ENCODE peak calls at places on chromosomes 4 and X, in four cellular contexts. G is IMR-90, I is PC-3, D is astrocyte of the spinal cord. P is an unnamed sample.
A peak's percentile ranks its signal among the peaks of the same experiment; 100 is the strongest.

GRCh38 chr4:60463846-60464502 is 736.2 kb upstream of the ADGRL3 start:
- DNase-seq in G (no peak), I (peak; percentile 70), D (no peak), P (peak; percentile 25)

GRCh38 chrX:86014421-86014820 is 32.9 kb downstream of the CHM start:
- DNase-seq in G (no peak), I (no peak), D (no peak), P (no peak)

GRCh38 chrX:1536712-1537030 is 314 bp downstream of the P2RY8 start:
- DNase-seq in G (no peak), I (no peak), D (no peak), P (no peak)

GRCh38 chrX:153646620-153647373 is at the start of gene DUSP9:
- DNase-seq in G (no peak), I (peak; percentile 61), D (no peak), P (peak; percentile 25)

GRCh38 chrX:134998246-134998645 is 7.5 kb downstream of the SMIM10 start:
- DNase-seq in G (no peak), I (no peak), D (no peak), P (no peak)

GRCh38 chr4:637536-637935 is 12.2 kb downstream of the PDE6B start:
- DNase-seq in G (no peak), I (no peak), D (no peak), P (no peak)

GRCh38 chr4:121943941-121944340 is 7.9 kb downstream of the TRPC3 start:
- DNase-seq in G (no peak), I (no peak), D (no peak), P (no peak)

GRCh38 chr4:537436-538264 is 38.4 kb downstream of the TMEM271 start:
- DNase-seq in G (no peak), I (no peak), D (no peak), P (no peak)

GRCh38 chrX:71099736-71100135 is 4.1 kb downstream of the FOXO4 start:
- DNase-seq in G (no peak), I (no peak), D (no peak), P (no peak)

GRCh38 chrX:23959781-23960180 is 52.0 kb downstream of the CXorf58 start:
- DNase-seq in G (no peak), I (no peak), D (no peak), P (no peak)

GRCh38 chr4:131052646-131053045 is 1956.7 kb downstream of the C4orf33 start:
- DNase-seq in G (no peak), I (no peak), D (no peak), P (no peak)

GRCh38 chr4:22635692-22636091 is 57.0 kb upstream of the GBA3 start:
- DNase-seq in G (no peak), I (peak; percentile 5), D (no peak), P (no peak)

GRCh38 chrX:118971552-118971951 is 2.9 kb upstream of the LONRF3 start:
- DNase-seq in G (no peak), I (peak; percentile 14), D (no peak), P (no peak)

GRCh38 chrX:68832101-68832416 is 3.2 kb downstream of the EFNB1 start:
- DNase-seq in G (peak; percentile 83), I (peak; percentile 70), D (peak; percentile 78), P (peak; percentile 47)

GRCh38 chrX:120304241-120304640 is 7.0 kb downstream of the TMEM255A start:
- DNase-seq in G (no peak), I (no peak), D (no peak), P (no peak)

GRCh38 chr4:54378461-54378860 is 149.4 kb downstream of the PDGFRA start:
- DNase-seq in G (peak; percentile 5), I (peak; percentile 58), D (peak; percentile 60), P (no peak)

GRCh38 chr4:24032371-24032989 is 142.6 kb upstream of the PPARGC1A start:
- DNase-seq in G (peak; percentile 8), I (no peak), D (peak; percentile 7), P (peak; percentile 30)

GRCh38 chrX:40104649-40105015 is 6.9 kb upstream of the BCOR start:
- DNase-seq in G (peak; percentile 67), I (peak; percentile 65), D (no peak), P (no peak)

GRCh38 chr4:186839122-186840037 is 115.7 kb upstream of the FAT1 start:
- DNase-seq in G (peak; percentile 92), I (peak; percentile 23), D (peak; percentile 88), P (peak; percentile 50)
- H3K4me3 ChIP-seq in G (peak overlapping the region; percentile 28), I (no peak overlapping the region), D (no peak overlapping the region), P (no peak overlapping the region)

GRCh38 chr4:6298035-6298434 is 28.4 kb downstream of the WFS1 start:
- DNase-seq in G (peak; percentile 45), I (no peak), D (no peak), P (no peak)
- H3K4me3 ChIP-seq in G (no peak overlapping the region), I (no peak overlapping the region), D (no peak overlapping the region), P (no peak overlapping the region)

DNA sequence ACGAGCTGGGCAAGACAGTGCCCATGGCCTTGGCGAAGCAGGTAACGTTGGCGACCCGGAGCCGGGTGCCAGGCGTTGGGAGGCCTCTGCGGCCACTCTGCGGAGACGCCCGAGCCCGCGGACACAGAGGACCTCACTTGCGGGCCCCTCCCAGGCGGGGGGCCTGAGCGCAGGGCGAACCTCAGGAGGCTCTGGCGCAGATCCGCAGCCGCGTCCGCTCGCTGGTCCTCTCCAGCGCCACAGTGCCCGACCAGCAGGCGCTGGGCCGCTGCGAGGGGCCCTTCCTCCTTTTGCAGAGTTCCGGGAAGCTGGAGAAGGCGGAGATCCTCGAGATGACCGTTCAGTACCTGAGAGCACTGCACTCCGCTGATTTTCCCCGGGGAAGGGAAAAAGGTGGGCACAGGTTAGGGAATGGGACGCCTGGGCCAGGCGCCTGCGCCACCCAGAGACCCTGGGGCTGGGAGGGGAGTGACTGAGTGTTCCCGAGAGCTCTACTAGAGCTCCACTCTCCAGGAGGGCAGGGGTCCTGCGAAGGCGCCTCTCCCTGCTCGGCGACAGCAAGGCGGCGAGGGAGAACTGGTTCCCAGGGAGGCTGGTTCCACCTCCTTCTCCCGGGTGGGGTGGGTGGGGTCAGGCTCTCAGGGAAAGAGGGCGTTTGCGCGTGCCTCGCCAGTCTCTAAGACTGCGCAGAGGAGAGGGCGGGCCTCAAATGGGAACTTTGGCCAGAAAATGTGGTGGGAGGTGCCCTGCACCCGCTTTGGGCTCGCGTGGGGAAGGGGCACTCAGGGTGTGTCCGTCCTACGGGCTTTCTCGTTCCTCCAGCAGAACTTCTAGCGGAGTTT is 1.4 kb downstream of the HELT start:
- DNase-seq in G (no peak), I (no peak), D (no peak), P (no peak)
- H3K4me3 ChIP-seq in G (no peak overlapping the region), I (peak overlapping the region; percentile 38), D (no peak overlapping the region), P (no peak overlapping the region)

GRCh38 chr4:82561745-82562552 is at the start of gene TMEM150C:
- DNase-seq in G (no peak), I (peak; percentile 5), D (peak; percentile 5), P (peak; percentile 6)
- H3K4me3 ChIP-seq in G (peak within 1 kb of the TSS; percentile 68), I (peak within 1 kb of the TSS; percentile 61), D (peak within 1 kb of the TSS; percentile 51), P (peak within 1 kb of the TSS; percentile 24)

GRCh38 chr4:2472187-2472586 is 3.3 kb downstream of the RNF4 start:
- DNase-seq in G (peak; percentile 54), I (no peak), D (no peak), P (peak; percentile 34)
- H3K4me3 ChIP-seq in G (no peak overlapping the region), I (no peak overlapping the region), D (no peak overlapping the region), P (no peak overlapping the region)

DNA sequence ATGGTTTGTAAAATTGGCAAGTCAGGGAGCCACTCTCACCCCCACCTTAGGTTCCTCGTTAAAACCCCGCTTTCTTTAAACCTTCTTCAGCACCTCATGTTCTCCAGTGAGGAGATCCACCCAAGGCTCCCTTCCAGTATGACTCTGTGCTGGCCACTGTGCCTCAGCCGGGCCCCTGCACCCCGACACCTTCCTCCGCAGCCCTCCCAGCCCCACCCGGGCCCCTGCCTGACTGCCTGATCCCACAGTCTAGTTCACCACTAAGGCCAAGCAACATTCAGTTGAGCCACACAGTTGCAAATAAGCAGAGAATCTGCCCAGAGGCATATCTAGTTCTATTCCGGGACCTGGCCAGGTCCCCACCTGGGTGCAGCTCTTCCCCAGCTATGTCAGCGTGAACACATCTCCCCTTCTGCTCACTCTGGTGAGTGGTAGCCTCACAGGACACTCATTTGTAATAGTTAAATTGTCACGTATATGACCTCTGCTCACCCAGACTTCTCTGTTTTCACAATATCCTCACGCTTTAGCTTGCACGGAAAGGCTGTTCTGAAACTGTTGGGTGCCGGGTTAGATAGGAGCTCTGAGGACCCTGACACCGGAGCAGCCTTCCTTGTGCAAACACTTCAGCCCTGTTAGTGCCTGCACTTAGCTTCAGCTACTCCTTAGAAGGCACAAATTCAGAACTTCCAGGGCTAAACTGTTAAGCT is 146.8 kb downstream of the DCTD start:
- DNase-seq in G (no peak), I (no peak), D (no peak), P (no peak)
- H3K4me3 ChIP-seq in G (no peak overlapping the region), I (no peak overlapping the region), D (no peak overlapping the region), P (no peak overlapping the region)